ENCODE peak calls at places on chromosomes 16 and 17, in six cellular contexts. V is fibroblast of the aortic adventitia, W is Calu3, Q is mucosa of descending colon, N is upper lobe of right lung, I is AG09319. U is an unnamed sample.

GRCh38 chr16:24525970-24526559 is 13.3 kb upstream of the RBBP6 start:
- DNase-seq in W (no peak), Q (no peak), N (no peak), I (peak), V (peak), U (no peak)

GRCh38 chr17:79203016-79203415 is 128.4 kb downstream of the ENGASE start:
- DNase-seq in V (no peak), W (no peak), Q (no peak), I (no peak), N (no peak), U (no peak)

GRCh38 chr16:86509759-86510464 is 415 bp upstream of the FOXF1 start:
- DNase-seq in N (no peak), I (peak), W (peak), Q (peak), V (peak), U (no peak)

GRCh38 chr17:16283705-16284104 is 66.7 kb downstream of the PIGL start:
- DNase-seq in Q (no peak), I (no peak), N (no peak), V (peak), W (no peak), U (no peak)

GRCh38 chr17:48052956-48053757 is 5.0 kb downstream of the NFE2L1 start:
- DNase-seq in N (peak), I (no peak), V (no peak), W (peak), Q (peak), U (peak)

GRCh38 chr17:64648234-64648633 is 13.9 kb downstream of the SMURF2 start:
- DNase-seq in Q (no peak), V (no peak), I (no peak), W (no peak), N (no peak), U (no peak)

GRCh38 chr17:56593073-56593740 is at the start of gene NOG:
- DNase-seq in W (peak), N (peak), Q (peak), I (no peak), V (peak), U (peak)

GRCh38 chr17:1331708-1332107 is 52.2 kb downstream of the TRARG1 start:
- DNase-seq in I (no peak), Q (no peak), W (no peak), N (peak), V (no peak), U (no peak)

GRCh38 chr16:75064403-75065148 is 52.0 kb downstream of the LDHD start:
- DNase-seq in N (no peak), V (no peak), I (no peak), Q (peak), W (peak), U (no peak)

GRCh38 chr16:997440-998051 is 16.0 kb downstream of the SOX8 start:
- DNase-seq in Q (no peak), V (peak), N (no peak), W (peak), I (no peak), U (no peak)

GRCh38 chr16:78684040-78684611 is 584.7 kb downstream of the WWOX start:
- DNase-seq in Q (peak), V (peak), I (peak), W (no peak), N (no peak), U (no peak)

GRCh38 chr17:2723505-2723996 is 12.0 kb upstream of the CLUH start:
- DNase-seq in Q (peak), N (no peak), I (no peak), W (no peak), V (no peak), U (no peak)

GRCh38 chr17:61470530-61471136 is 18.4 kb downstream of the TBX4 start:
- DNase-seq in N (peak), V (no peak), W (no peak), I (no peak), Q (peak), U (peak)

GRCh38 chr16:87248704-87249103 is 68.5 kb downstream of the C16orf95 start:
- DNase-seq in W (no peak), V (no peak), I (no peak), Q (no peak), N (no peak), U (no peak)

GRCh38 chr17:45018514-45019176 is 32.8 kb downstream of the DCAKD start:
- DNase-seq in Q (peak), I (no peak), W (no peak), N (no peak), V (no peak), U (no peak)

GRCh38 chr17:39928868-39929651 is 1.5 kb downstream of the LRRC3C start:
- DNase-seq in V (peak), I (peak), N (no peak), W (no peak), Q (no peak), U (no peak)

GRCh38 chr16:2149630-2150417 is 1.4 kb downstream of the RAB26 start:
- DNase-seq in W (no peak), N (no peak), V (no peak), I (no peak), Q (peak), U (peak)

GRCh38 chr16:2150418-2151187 is 2.2 kb downstream of the RAB26 start:
- DNase-seq in Q (peak), W (peak), V (peak), I (no peak), N (no peak), U (peak)

GRCh38 chr16:2147378-2147777 is 1.0 kb upstream of the RAB26 start:
- DNase-seq in Q (no peak), N (no peak), W (no peak), V (no peak), I (no peak), U (peak)

GRCh38 chr16:2147981-2148671 is at the start of gene RAB26:
- DNase-seq in Q (peak), W (peak), N (peak), V (no peak), I (no peak), U (peak)

DNA sequence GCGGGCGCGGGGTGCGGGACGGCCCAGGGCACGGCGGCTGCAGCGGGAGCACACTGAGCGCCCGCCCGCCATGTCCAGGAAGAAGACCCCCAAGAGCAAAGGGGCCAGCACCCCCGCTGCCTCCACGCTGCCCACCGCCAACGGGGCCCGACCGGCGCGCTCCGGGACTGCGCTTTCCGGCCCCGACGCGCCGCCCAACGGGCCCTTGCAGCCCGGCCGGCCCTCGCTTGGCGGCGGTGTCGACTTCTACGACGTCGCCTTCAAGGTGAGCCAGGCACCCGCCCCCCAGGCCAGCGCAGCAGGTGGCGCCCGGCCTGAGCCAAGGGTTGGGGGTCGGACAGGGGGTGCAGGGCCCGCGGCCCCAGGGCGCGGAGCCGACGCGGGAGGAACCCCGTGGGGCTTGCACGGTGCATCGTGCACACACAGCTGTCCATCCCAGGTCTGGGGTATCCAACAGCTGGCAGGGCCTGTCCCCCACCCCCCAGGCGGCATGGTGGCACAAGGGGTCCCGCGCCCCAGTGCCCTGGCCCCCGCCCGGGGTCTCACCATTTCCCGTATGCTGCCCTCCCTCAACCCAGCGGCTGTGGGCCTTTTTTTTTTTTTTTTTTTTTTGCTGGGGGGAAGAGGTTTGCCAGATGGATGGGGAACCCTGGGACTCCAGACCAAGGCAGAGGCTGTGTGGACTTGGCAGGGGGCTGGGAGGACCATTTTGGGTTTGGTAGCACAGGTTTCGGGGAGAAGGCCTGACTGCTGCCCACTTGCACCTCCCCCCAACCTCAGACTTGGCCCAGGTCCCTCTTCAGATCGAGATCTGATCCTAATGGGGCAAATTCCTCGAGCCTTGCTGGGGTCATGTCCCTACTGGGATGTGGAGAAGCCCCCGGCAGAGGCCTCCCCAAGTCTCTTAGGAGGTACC is 547 bp downstream of the RAB26 start:
- DNase-seq in V (no peak), Q (peak), I (no peak), N (peak), W (peak), U (peak)
- TF ChIP-seq CTCF in V (no peak), Q (no peak), I (no peak), N (no peak), W (no peak), U (no peak)

DNA sequence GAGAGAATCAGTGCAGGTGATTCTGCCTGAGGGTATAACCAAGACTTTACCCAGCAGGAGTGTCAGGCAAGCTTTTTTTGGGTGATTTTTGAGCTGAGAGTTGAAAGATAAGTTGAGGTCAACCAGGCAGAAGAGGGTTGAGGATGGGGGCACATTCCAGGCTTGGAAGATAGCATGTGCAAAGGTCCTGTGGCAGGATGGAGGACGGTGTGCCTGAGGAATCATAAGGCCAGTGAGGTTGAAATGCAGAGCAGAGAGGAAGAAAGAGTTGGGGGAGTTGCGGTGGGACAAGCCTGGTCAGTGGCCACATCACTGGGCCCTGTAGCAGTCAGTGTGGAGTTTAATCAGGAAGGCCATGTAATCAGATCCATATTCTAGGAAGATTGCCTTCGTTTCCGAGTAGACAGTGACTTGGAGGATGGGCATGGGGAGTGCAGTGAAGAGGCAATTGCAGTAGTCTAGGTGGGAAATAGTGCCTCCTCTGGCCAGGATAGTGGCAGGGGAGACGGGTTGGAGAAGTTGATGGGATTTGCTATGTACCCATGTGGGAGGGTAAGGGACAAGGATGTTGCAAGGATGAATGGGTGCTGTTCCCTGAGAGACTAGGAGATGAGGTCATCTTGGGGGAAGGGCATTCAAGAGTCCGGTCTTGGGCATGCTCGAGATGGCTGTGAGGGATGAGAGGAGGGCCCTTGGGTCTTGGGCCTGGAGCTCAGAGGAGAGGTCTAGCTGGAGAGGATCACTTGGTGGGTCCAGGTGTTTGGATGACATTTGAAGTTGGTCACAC is 3.9 kb downstream of the PLEKHG4 start:
- DNase-seq in N (no peak), V (no peak), I (no peak), Q (no peak), W (no peak), U (peak)
- TF ChIP-seq CTCF in N (no peak), V (no peak), I (no peak), Q (no peak), W (no peak), U (no peak)

GRCh38 chr17:29617481-29618271 is 5.0 kb downstream of the CORO6 start:
- DNase-seq in Q (peak), W (peak), I (no peak), V (peak), N (peak), U (peak)
- TF ChIP-seq CTCF in Q (peak), W (peak), I (peak), V (peak), N (peak), U (peak)

DNA sequence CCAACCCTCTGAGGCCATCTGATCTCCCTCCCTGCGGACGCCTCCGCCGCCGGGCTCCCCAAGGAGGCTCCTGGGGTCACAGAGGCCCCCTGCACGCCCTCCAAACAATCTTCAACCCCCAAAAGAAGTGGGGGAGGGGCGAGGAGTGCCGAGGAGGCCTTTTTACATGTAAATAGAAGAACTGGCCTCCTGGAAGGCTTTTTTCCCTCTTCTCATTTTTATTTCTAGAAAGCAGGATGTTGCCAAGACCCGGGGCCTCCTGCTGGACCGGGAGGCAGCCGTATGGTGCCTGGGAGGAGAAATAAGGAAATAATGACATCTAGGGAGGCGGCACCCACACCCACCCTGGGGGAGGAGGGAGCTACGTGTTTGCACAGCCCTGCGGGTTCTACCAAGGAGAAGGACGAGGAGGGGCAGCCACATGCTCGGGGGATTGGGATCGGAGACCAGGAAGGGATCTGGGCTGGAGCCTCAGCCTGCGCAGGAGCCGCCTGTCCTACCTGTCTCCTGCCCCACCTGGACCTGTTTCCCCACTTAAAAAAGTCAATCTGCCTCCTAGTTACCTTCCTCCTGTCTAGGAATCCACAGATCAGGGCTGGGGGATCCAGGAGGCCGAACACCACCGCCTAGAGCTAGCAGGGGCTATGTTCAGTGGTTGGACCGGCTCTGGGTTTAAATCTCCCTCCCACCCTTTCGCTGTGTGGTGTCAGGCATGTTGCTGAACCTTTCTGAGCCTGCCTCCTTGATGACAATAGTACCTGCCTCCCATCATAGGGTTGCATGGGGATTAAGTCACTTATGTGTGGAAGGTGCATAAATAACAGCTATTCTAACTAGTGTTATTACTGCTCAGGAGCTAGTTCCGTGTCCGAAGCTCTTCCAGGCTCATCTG is 175.7 kb upstream of the GSE1 start:
- DNase-seq in I (no peak), W (peak), N (no peak), Q (peak), V (peak), U (no peak)
- TF ChIP-seq CTCF in I (no peak), W (no peak), N (no peak), Q (no peak), V (no peak), U (no peak)

GRCh38 chr16:13767215-13767614 is 152.7 kb upstream of the ERCC4 start:
- DNase-seq in N (no peak), V (no peak), Q (no peak), I (no peak), W (no peak), U (no peak)
- TF ChIP-seq CTCF in N (no peak), V (no peak), Q (no peak), I (no peak), W (no peak), U (no peak)

GRCh38 chr17:43942286-43942685 is at the start of gene PPY:
- DNase-seq in N (no peak), V (no peak), I (no peak), Q (peak), W (no peak), U (no peak)

GRCh38 chr17:43938838-43939182 is 3.5 kb downstream of the PPY start:
- DNase-seq in W (no peak), Q (no peak), V (no peak), I (no peak), N (no peak), U (no peak)

GRCh38 chr17:43939886-43940285 is 2.4 kb downstream of the PPY start:
- DNase-seq in W (no peak), Q (peak), V (no peak), I (no peak), N (no peak), U (no peak)

GRCh38 chr17:43943769-43944418 is 1.6 kb upstream of the PPY start:
- DNase-seq in V (peak), N (peak), W (peak), I (peak), Q (peak), U (peak)

GRCh38 chr17:43940630-43941029 is 1.6 kb downstream of the PPY start:
- DNase-seq in W (peak), N (no peak), I (no peak), Q (no peak), V (peak), U (no peak)
- TF ChIP-seq CTCF in W (peak), N (no peak), I (peak), Q (no peak), V (peak), U (no peak)